ENCODE peak calls at places on chromosomes 7 and 10, in four cellular contexts. L, T, C and H are unnamed samples.

GRCh38 chr10:131885391-131886165 is 15.2 kb upstream of the PPP2R2D start:
- DNase-seq in T (peak; percentile 91), C (peak; percentile 91), L (peak; percentile 91), H (no peak)

GRCh38 chr7:147523056-147523455 is 1067.5 kb upstream of the C7orf33 start:
- DNase-seq in C (no peak), T (no peak), L (no peak), H (no peak)

GRCh38 chr10:89156161-89156560 is 51.0 kb downstream of the CH25H start:
- DNase-seq in T (no peak), C (no peak), L (no peak), H (no peak)

GRCh38 chr7:116876664-116877442 is 14.5 kb downstream of the CAPZA2 start:
- DNase-seq in C (no peak), L (no peak), T (peak; percentile 79), H (no peak)

GRCh38 chr7:72391821-72392377 is 20.2 kb downstream of the CALN1 start:
- DNase-seq in L (no peak), T (no peak), C (no peak), H (no peak)

GRCh38 chr7:153476166-153476565 is 576.0 kb upstream of the DPP6 start:
- DNase-seq in L (no peak), C (no peak), T (no peak), H (no peak)

GRCh38 chr10:131739201-131739600 is 161.6 kb upstream of the PPP2R2D start:
- DNase-seq in L (no peak), C (no peak), T (no peak), H (no peak)

GRCh38 chr7:133854739-133855138 is 272.4 kb upstream of the LRGUK start:
- DNase-seq in C (no peak), L (no peak), T (no peak), H (no peak)

GRCh38 chr7:149109969-149110368 is 16.2 kb downstream of the ZNF425 start:
- DNase-seq in T (no peak), C (no peak), L (no peak), H (no peak)

GRCh38 chr7:64887756-64888508 is 15.1 kb upstream of the ZNF273 start:
- DNase-seq in C (peak; percentile 43), T (peak; percentile 77), L (no peak), H (peak; percentile 6)

GRCh38 chr10:61822781-61823230 is 78.7 kb upstream of the ARID5B start:
- DNase-seq in T (no peak), C (no peak), L (no peak), H (no peak)

GRCh38 chr10:110717830-110718595 is 73.9 kb downstream of the RBM20 start:
- DNase-seq in L (no peak), C (no peak), T (peak; percentile 72), H (no peak)

GRCh38 chr7:44979481-44980392 is 922 bp upstream of the MYO1G start:
- DNase-seq in T (no peak), L (no peak), C (no peak), H (no peak)

GRCh38 chr7:25456467-25457171 is 228.3 kb upstream of the NPVF start:
- DNase-seq in T (peak; percentile 70), C (no peak), L (no peak), H (no peak)

GRCh38 chr7:15751191-15751701 is 64.8 kb upstream of the MEOX2 start:
- DNase-seq in C (no peak), T (no peak), L (no peak), H (no peak)

GRCh38 chr7:87506243-87507180 is 31.0 kb upstream of the ABCB4 start:
- DNase-seq in L (no peak), T (no peak), C (no peak), H (no peak)